ENCODE peak calls at places on chromosomes 12 and 14, in eight cellular contexts. W, P, V, S, H, Z, Q and J are unnamed samples.

GRCh38 chr12:20364501-20364900 is 3.8 kb upstream of the PDE3A start:
- DNase-seq in Z (no peak), V (no peak), S (no peak), P (no peak), W (no peak), H (no peak), Q (no peak), J (no peak)

GRCh38 chr14:54348001-54348611 is 48.7 kb upstream of the CDKN3 start:
- DNase-seq in H (no peak), Z (peak), Q (peak), V (no peak), S (no peak), P (no peak), W (peak), J (no peak)

GRCh38 chr12:17763365-17763764 is 326.6 kb downstream of the RERGL start:
- DNase-seq in Z (no peak), W (no peak), H (no peak), P (no peak), S (no peak), V (no peak), Q (no peak), J (no peak)

GRCh38 chr12:42162198-42162597 is 17.5 kb upstream of the GXYLT1 start:
- DNase-seq in Z (peak), V (no peak), S (peak), Q (peak), W (peak), P (no peak), H (no peak), J (no peak)

GRCh38 chr12:46260913-46261476 is 7.8 kb downstream of the SLC38A1 start:
- DNase-seq in S (no peak), W (no peak), V (no peak), Z (peak), H (no peak), P (no peak), Q (no peak), J (peak)

GRCh38 chr12:86081798-86082197 is 174.4 kb downstream of the MGAT4C start:
- DNase-seq in S (no peak), P (no peak), Q (no peak), Z (no peak), H (no peak), V (no peak), W (no peak), J (no peak)

GRCh38 chr12:95143784-95144205 is 70.4 kb upstream of the NR2C1 start:
- DNase-seq in P (no peak), W (peak), Q (no peak), Z (no peak), S (no peak), H (no peak), V (no peak), J (no peak)

GRCh38 chr14:20757963-20758362 is 10.2 kb upstream of the EDDM3B start:
- DNase-seq in S (no peak), W (no peak), V (no peak), P (no peak), Z (no peak), Q (no peak), H (peak), J (no peak)

GRCh38 chr14:38623661-38624060 is 367.8 kb upstream of the CLEC14A start:
- DNase-seq in W (peak), H (no peak), V (no peak), Z (peak), Q (peak), P (no peak), S (peak), J (no peak)

GRCh38 chr14:52845079-52845478 is 53.7 kb upstream of the GNPNAT1 start:
- DNase-seq in Z (no peak), H (no peak), P (no peak), S (no peak), V (no peak), W (no peak), Q (no peak), J (no peak)

GRCh38 chr14:54687750-54688119 is 120.8 kb downstream of the SAMD4A start:
- DNase-seq in H (no peak), P (no peak), W (no peak), Q (no peak), V (no peak), Z (no peak), S (no peak), J (no peak)